ENCODE peak calls at places on chromosomes 7 and 10, in eight cellular contexts. One of them, this sample, is unnamed.

GRCh38 chr7:135501402-135501801 is 8.5 kb downstream of the CNOT4 start:
- DNase-seq in progenitor cell of endocrine pancreas: no peak
- DNase-seq in amygdala: no peak
- DNase-seq in mucosa of descending colon: no peak
- DNase-seq in T-helper 9 cell: no peak
- DNase-seq in NCI-H2081 treated with DMSO at 0.1 percent for 48 hours: no peak
- DNase-seq in GM12864: no peak
- DNase-seq in T-helper 17 cell: no peak
- DNase-seq in this sample: no peak

GRCh38 chr7:102472126-102473041 is 6.3 kb downstream of the POLR2J start:
- DNase-seq in progenitor cell of endocrine pancreas: no peak
- DNase-seq in amygdala: no peak
- DNase-seq in mucosa of descending colon: peak; percentile 48
- DNase-seq in T-helper 9 cell: no peak
- DNase-seq in NCI-H2081 treated with DMSO at 0.1 percent for 48 hours: no peak
- DNase-seq in GM12864: no peak
- DNase-seq in T-helper 17 cell: no peak
- DNase-seq in this sample: no peak

GRCh38 chr7:149704507-149704906 is 68.9 kb downstream of the ZNF467 start:
- DNase-seq in progenitor cell of endocrine pancreas: no peak
- DNase-seq in amygdala: no peak
- DNase-seq in mucosa of descending colon: no peak
- DNase-seq in T-helper 9 cell: no peak
- DNase-seq in NCI-H2081 treated with DMSO at 0.1 percent for 48 hours: no peak
- DNase-seq in GM12864: no peak
- DNase-seq in T-helper 17 cell: no peak
- DNase-seq in this sample: no peak

GRCh38 chr7:20229652-20230500 is 12.7 kb upstream of the MACC1 start:
- DNase-seq in progenitor cell of endocrine pancreas: no peak
- DNase-seq in amygdala: no peak
- DNase-seq in mucosa of descending colon: no peak
- DNase-seq in T-helper 9 cell: no peak
- DNase-seq in NCI-H2081 treated with DMSO at 0.1 percent for 48 hours: no peak
- DNase-seq in GM12864: no peak
- DNase-seq in T-helper 17 cell: no peak
- DNase-seq in this sample: peak; percentile 48

GRCh38 chr7:159084069-159084801 is 60.4 kb downstream of the VIPR2 start:
- DNase-seq in progenitor cell of endocrine pancreas: no peak
- DNase-seq in amygdala: no peak
- DNase-seq in mucosa of descending colon: no peak
- DNase-seq in T-helper 9 cell: no peak
- DNase-seq in NCI-H2081 treated with DMSO at 0.1 percent for 48 hours: no peak
- DNase-seq in GM12864: no peak
- DNase-seq in T-helper 17 cell: no peak
- DNase-seq in this sample: no peak

GRCh38 chr7:1856161-1856965 is 186.3 kb downstream of the ELFN1 start:
- DNase-seq in progenitor cell of endocrine pancreas: no peak
- DNase-seq in amygdala: no peak
- DNase-seq in mucosa of descending colon: peak; percentile 33
- DNase-seq in T-helper 9 cell: no peak
- DNase-seq in NCI-H2081 treated with DMSO at 0.1 percent for 48 hours: no peak
- DNase-seq in GM12864: no peak
- DNase-seq in T-helper 17 cell: no peak
- DNase-seq in this sample: no peak

GRCh38 chr10:78255796-78256638 is 222.4 kb downstream of the RPS24 start:
- DNase-seq in progenitor cell of endocrine pancreas: no peak
- DNase-seq in amygdala: no peak
- DNase-seq in mucosa of descending colon: no peak
- DNase-seq in T-helper 9 cell: no peak
- DNase-seq in NCI-H2081 treated with DMSO at 0.1 percent for 48 hours: no peak
- DNase-seq in GM12864: no peak
- DNase-seq in T-helper 17 cell: no peak
- DNase-seq in this sample: peak; percentile 95

GRCh38 chr10:78744521-78745090 is 324.2 kb upstream of the ZMIZ1 start:
- DNase-seq in progenitor cell of endocrine pancreas: no peak
- DNase-seq in amygdala: no peak
- DNase-seq in mucosa of descending colon: no peak
- DNase-seq in T-helper 9 cell: no peak
- DNase-seq in NCI-H2081 treated with DMSO at 0.1 percent for 48 hours: no peak
- DNase-seq in GM12864: no peak
- DNase-seq in T-helper 17 cell: no peak
- DNase-seq in this sample: no peak

GRCh38 chr7:47786557-47787248 is 161.6 kb downstream of the PKD1L1 start:
- DNase-seq in progenitor cell of endocrine pancreas: no peak
- DNase-seq in amygdala: no peak
- DNase-seq in mucosa of descending colon: peak; percentile 70
- DNase-seq in T-helper 9 cell: no peak
- DNase-seq in NCI-H2081 treated with DMSO at 0.1 percent for 48 hours: no peak
- DNase-seq in GM12864: no peak
- DNase-seq in T-helper 17 cell: no peak
- DNase-seq in this sample: peak; percentile 100

GRCh38 chr7:2845193-2845592 is 1.1 kb upstream of the GNA12 start:
- DNase-seq in progenitor cell of endocrine pancreas: no peak
- DNase-seq in amygdala: no peak
- DNase-seq in mucosa of descending colon: no peak
- DNase-seq in T-helper 9 cell: no peak
- DNase-seq in NCI-H2081 treated with DMSO at 0.1 percent for 48 hours: no peak
- DNase-seq in GM12864: no peak
- DNase-seq in T-helper 17 cell: no peak
- DNase-seq in this sample: no peak

GRCh38 chr7:81715984-81716588 is 53.8 kb downstream of the HGF start:
- DNase-seq in progenitor cell of endocrine pancreas: no peak
- DNase-seq in amygdala: no peak
- DNase-seq in mucosa of descending colon: no peak
- DNase-seq in T-helper 9 cell: no peak
- DNase-seq in NCI-H2081 treated with DMSO at 0.1 percent for 48 hours: peak; percentile 19
- DNase-seq in GM12864: no peak
- DNase-seq in T-helper 17 cell: no peak
- DNase-seq in this sample: no peak